ENCODE peak calls at places on chromosomes 1 and 21, in eight cellular contexts. One of them, this sample, is unnamed.
A peak's percentile ranks its signal among the peaks of the same experiment; 100 is the strongest.

GRCh38 chr1:73943270-73943669 is 254.7 kb downstream of the LRRIQ3 start:
- DNase-seq in GM23338: peak; percentile 58
- DNase-seq in PC-9: no peak
- DNase-seq in Karpas-422: no peak
- DNase-seq in PC-3: peak; percentile 3
- DNase-seq in HCT116: no peak
- DNase-seq in OCI-LY7: no peak
- DNase-seq in GM23248: no peak
- DNase-seq in this sample: no peak

GRCh38 chr1:22428672-22429071 is 23.0 kb upstream of the ZBTB40 start:
- DNase-seq in GM23338: peak; percentile 86
- DNase-seq in PC-9: peak; percentile 72
- DNase-seq in Karpas-422: peak; percentile 81
- DNase-seq in PC-3: peak; percentile 70
- DNase-seq in HCT116: peak; percentile 69
- DNase-seq in OCI-LY7: peak; percentile 88
- DNase-seq in GM23248: peak; percentile 62
- DNase-seq in this sample: peak; percentile 69

GRCh38 chr1:9302745-9303524 is 10.2 kb downstream of the SPSB1 start:
- DNase-seq in GM23338: no peak
- DNase-seq in PC-9: peak; percentile 83
- DNase-seq in Karpas-422: no peak
- DNase-seq in PC-3: peak; percentile 91
- DNase-seq in HCT116: peak; percentile 75
- DNase-seq in OCI-LY7: peak; percentile 42
- DNase-seq in GM23248: peak; percentile 95
- DNase-seq in this sample: no peak

GRCh38 chr1:154154534-154155181 is at the start of gene NUP210L:
- DNase-seq in GM23338: peak; percentile 91
- DNase-seq in PC-9: no peak
- DNase-seq in Karpas-422: no peak
- DNase-seq in PC-3: no peak
- DNase-seq in HCT116: no peak
- DNase-seq in OCI-LY7: no peak
- DNase-seq in GM23248: peak; percentile 36
- DNase-seq in this sample: no peak

GRCh38 chr1:228141871-228142615 is 2.0 kb downstream of the GUK1 start:
- DNase-seq in GM23338: no peak
- DNase-seq in PC-9: no peak
- DNase-seq in Karpas-422: no peak
- DNase-seq in PC-3: peak; percentile 71
- DNase-seq in HCT116: no peak
- DNase-seq in OCI-LY7: peak; percentile 66
- DNase-seq in GM23248: no peak
- DNase-seq in this sample: no peak

GRCh38 chr1:173297798-173298391 is 90.8 kb upstream of the TNFSF4 start:
- DNase-seq in GM23338: no peak
- DNase-seq in PC-9: no peak
- DNase-seq in Karpas-422: no peak
- DNase-seq in PC-3: no peak
- DNase-seq in HCT116: no peak
- DNase-seq in OCI-LY7: no peak
- DNase-seq in GM23248: no peak
- DNase-seq in this sample: no peak

GRCh38 chr1:203471841-203472240 is 3.8 kb upstream of the PRELP start:
- DNase-seq in GM23338: no peak
- DNase-seq in PC-9: no peak
- DNase-seq in Karpas-422: no peak
- DNase-seq in PC-3: no peak
- DNase-seq in HCT116: no peak
- DNase-seq in OCI-LY7: no peak
- DNase-seq in GM23248: no peak
- DNase-seq in this sample: no peak

GRCh38 chr1:9767964-9768668 is 55.6 kb downstream of the CLSTN1 start:
- DNase-seq in GM23338: peak; percentile 57
- DNase-seq in PC-9: no peak
- DNase-seq in Karpas-422: peak; percentile 81
- DNase-seq in PC-3: no peak
- DNase-seq in HCT116: peak; percentile 21
- DNase-seq in OCI-LY7: peak; percentile 24
- DNase-seq in GM23248: no peak
- DNase-seq in this sample: no peak

GRCh38 chr1:94883688-94884087 is 43.2 kb downstream of the CNN3 start:
- DNase-seq in GM23338: no peak
- DNase-seq in PC-9: no peak
- DNase-seq in Karpas-422: no peak
- DNase-seq in PC-3: no peak
- DNase-seq in HCT116: no peak
- DNase-seq in OCI-LY7: no peak
- DNase-seq in GM23248: peak; percentile 78
- DNase-seq in this sample: peak; percentile 6

GRCh38 chr1:78491311-78492071 is 717 bp downstream of the PTGFR start:
- DNase-seq in GM23338: peak; percentile 66
- DNase-seq in PC-9: no peak
- DNase-seq in Karpas-422: no peak
- DNase-seq in PC-3: peak; percentile 58
- DNase-seq in HCT116: no peak
- DNase-seq in OCI-LY7: no peak
- DNase-seq in GM23248: peak; percentile 77
- DNase-seq in this sample: no peak

GRCh38 chr21:36725793-36726386 is 27.0 kb downstream of the SIM2 start:
- DNase-seq in GM23338: no peak
- DNase-seq in PC-9: no peak
- DNase-seq in Karpas-422: no peak
- DNase-seq in PC-3: no peak
- DNase-seq in HCT116: no peak
- DNase-seq in OCI-LY7: no peak
- DNase-seq in GM23248: no peak
- DNase-seq in this sample: no peak

GRCh38 chr1:213905315-213905714 is 82.5 kb upstream of the PROX1 start:
- DNase-seq in GM23338: no peak
- DNase-seq in PC-9: no peak
- DNase-seq in Karpas-422: no peak
- DNase-seq in PC-3: no peak
- DNase-seq in HCT116: no peak
- DNase-seq in OCI-LY7: no peak
- DNase-seq in GM23248: no peak
- DNase-seq in this sample: no peak

GRCh38 chr1:109198745-109199144 is 15.0 kb upstream of the SARS1 start:
- DNase-seq in GM23338: no peak
- DNase-seq in PC-9: no peak
- DNase-seq in Karpas-422: no peak
- DNase-seq in PC-3: no peak
- DNase-seq in HCT116: no peak
- DNase-seq in OCI-LY7: no peak
- DNase-seq in GM23248: peak; percentile 36
- DNase-seq in this sample: no peak

GRCh38 chr21:29342394-29342957 is 43.8 kb downstream of the BACH1 start:
- DNase-seq in GM23338: no peak
- DNase-seq in PC-9: peak; percentile 37
- DNase-seq in Karpas-422: no peak
- DNase-seq in PC-3: peak; percentile 96
- DNase-seq in HCT116: no peak
- DNase-seq in OCI-LY7: no peak
- DNase-seq in GM23248: peak; percentile 94
- DNase-seq in this sample: no peak

GRCh38 chr1:47031059-47031458 is 7.6 kb downstream of the CYP4X1 start:
- DNase-seq in GM23338: no peak
- DNase-seq in PC-9: peak; percentile 76
- DNase-seq in Karpas-422: no peak
- DNase-seq in PC-3: peak; percentile 79
- DNase-seq in HCT116: no peak
- DNase-seq in OCI-LY7: no peak
- DNase-seq in GM23248: peak; percentile 17
- DNase-seq in this sample: no peak

GRCh38 chr1:152533327-152533938 is 19.2 kb downstream of the CRCT1 start:
- DNase-seq in GM23338: peak; percentile 92
- DNase-seq in PC-9: no peak
- DNase-seq in Karpas-422: peak; percentile 77
- DNase-seq in PC-3: peak; percentile 87
- DNase-seq in HCT116: peak; percentile 56
- DNase-seq in OCI-LY7: peak; percentile 24
- DNase-seq in GM23248: peak; percentile 66
- DNase-seq in this sample: peak; percentile 56

GRCh38 chr1:31183927-31184554 is 55.6 kb downstream of the NKAIN1 start:
- DNase-seq in GM23338: peak; percentile 90
- DNase-seq in PC-9: no peak
- DNase-seq in Karpas-422: peak; percentile 78
- DNase-seq in PC-3: peak; percentile 66
- DNase-seq in HCT116: peak; percentile 27
- DNase-seq in OCI-LY7: peak; percentile 64
- DNase-seq in GM23248: peak; percentile 43
- DNase-seq in this sample: peak; percentile 40

GRCh38 chr21:31220567-31220966 is 123.5 kb downstream of the TIAM1 start:
- DNase-seq in GM23338: no peak
- DNase-seq in PC-9: no peak
- DNase-seq in Karpas-422: no peak
- DNase-seq in PC-3: peak; percentile 72
- DNase-seq in HCT116: no peak
- DNase-seq in OCI-LY7: no peak
- DNase-seq in GM23248: peak; percentile 90
- DNase-seq in this sample: no peak

GRCh38 chr21:21463456-21463855 is 465.2 kb downstream of the NCAM2 start:
- DNase-seq in GM23338: peak; percentile 4
- DNase-seq in PC-9: no peak
- DNase-seq in Karpas-422: no peak
- DNase-seq in PC-3: no peak
- DNase-seq in HCT116: no peak
- DNase-seq in OCI-LY7: no peak
- DNase-seq in GM23248: no peak
- DNase-seq in this sample: peak; percentile 10

GRCh38 chr21:46461909-46462308 is 3.2 kb downstream of the DIP2A start:
- DNase-seq in GM23338: no peak
- DNase-seq in PC-9: no peak
- DNase-seq in Karpas-422: no peak
- DNase-seq in PC-3: no peak
- DNase-seq in HCT116: no peak
- DNase-seq in OCI-LY7: no peak
- DNase-seq in GM23248: no peak
- DNase-seq in this sample: no peak

GRCh38 chr1:10210841-10211804 is 753 bp downstream of the KIF1B start:
- DNase-seq in GM23338: peak; percentile 77
- DNase-seq in PC-9: peak; percentile 78
- DNase-seq in Karpas-422: no peak
- DNase-seq in PC-3: peak; percentile 90
- DNase-seq in HCT116: peak; percentile 61
- DNase-seq in OCI-LY7: no peak
- DNase-seq in GM23248: peak; percentile 99
- DNase-seq in this sample: no peak

GRCh38 chr1:170770254-170770653 is 106.3 kb downstream of the PRRX1 start:
- DNase-seq in GM23338: no peak
- DNase-seq in PC-9: no peak
- DNase-seq in Karpas-422: no peak
- DNase-seq in PC-3: no peak
- DNase-seq in HCT116: no peak
- DNase-seq in OCI-LY7: no peak
- DNase-seq in GM23248: no peak
- DNase-seq in this sample: no peak
- H3K9me2 ChIP-seq in GM23338: no peaks in the 10 kb centered on the region
- H3K9me2 ChIP-seq in PC-9: no peaks in the 10 kb centered on the region
- H3K9me2 ChIP-seq in Karpas-422: no peaks in the 10 kb centered on the region
- H3K9me2 ChIP-seq in PC-3: no peaks in the 10 kb centered on the region
- H3K9me2 ChIP-seq in HCT116: no peaks in the 10 kb centered on the region
- H3K9me2 ChIP-seq in OCI-LY7: no peaks in the 10 kb centered on the region
- H3K9me2 ChIP-seq in GM23248: no peaks in the 10 kb centered on the region
- H3K9me2 ChIP-seq in this sample: no peaks in the 10 kb centered on the region

GRCh38 chr1:194466706-194467105 is 1280.3 kb upstream of the B3GALT2 start:
- DNase-seq in GM23338: peak; percentile 39
- DNase-seq in PC-9: no peak
- DNase-seq in Karpas-422: no peak
- DNase-seq in PC-3: peak; percentile 22
- DNase-seq in HCT116: no peak
- DNase-seq in OCI-LY7: no peak
- DNase-seq in GM23248: no peak
- DNase-seq in this sample: no peak
- H3K9me2 ChIP-seq in GM23338: no peaks in the 10 kb centered on the region
- H3K9me2 ChIP-seq in PC-9: no peaks in the 10 kb centered on the region
- H3K9me2 ChIP-seq in Karpas-422: no peaks in the 10 kb centered on the region
- H3K9me2 ChIP-seq in PC-3: no peaks in the 10 kb centered on the region
- H3K9me2 ChIP-seq in HCT116: no peaks in the 10 kb centered on the region
- H3K9me2 ChIP-seq in OCI-LY7: no peaks in the 10 kb centered on the region
- H3K9me2 ChIP-seq in GM23248: no peaks in the 10 kb centered on the region
- H3K9me2 ChIP-seq in this sample: no peaks in the 10 kb centered on the region

GRCh38 chr1:183719289-183719688 is 66.2 kb upstream of the APOBEC4 start:
- DNase-seq in GM23338: no peak
- DNase-seq in PC-9: peak; percentile 75
- DNase-seq in Karpas-422: no peak
- DNase-seq in PC-3: peak; percentile 43
- DNase-seq in HCT116: no peak
- DNase-seq in OCI-LY7: no peak
- DNase-seq in GM23248: no peak
- DNase-seq in this sample: no peak

GRCh38 chr1:183723571-183723970 is 70.5 kb upstream of the APOBEC4 start:
- DNase-seq in GM23338: no peak
- DNase-seq in PC-9: no peak
- DNase-seq in Karpas-422: no peak
- DNase-seq in PC-3: no peak
- DNase-seq in HCT116: no peak
- DNase-seq in OCI-LY7: no peak
- DNase-seq in GM23248: no peak
- DNase-seq in this sample: no peak

GRCh38 chr1:183724350-183725042 is 71.4 kb upstream of the APOBEC4 start:
- DNase-seq in GM23338: no peak
- DNase-seq in PC-9: no peak
- DNase-seq in Karpas-422: no peak
- DNase-seq in PC-3: no peak
- DNase-seq in HCT116: no peak
- DNase-seq in OCI-LY7: no peak
- DNase-seq in GM23248: no peak
- DNase-seq in this sample: no peak

GRCh38 chr1:183719976-183720497 is 66.9 kb upstream of the APOBEC4 start:
- DNase-seq in GM23338: no peak
- DNase-seq in PC-9: peak; percentile 42
- DNase-seq in Karpas-422: no peak
- DNase-seq in PC-3: no peak
- DNase-seq in HCT116: no peak
- DNase-seq in OCI-LY7: no peak
- DNase-seq in GM23248: peak; percentile 39
- DNase-seq in this sample: no peak

DNA sequence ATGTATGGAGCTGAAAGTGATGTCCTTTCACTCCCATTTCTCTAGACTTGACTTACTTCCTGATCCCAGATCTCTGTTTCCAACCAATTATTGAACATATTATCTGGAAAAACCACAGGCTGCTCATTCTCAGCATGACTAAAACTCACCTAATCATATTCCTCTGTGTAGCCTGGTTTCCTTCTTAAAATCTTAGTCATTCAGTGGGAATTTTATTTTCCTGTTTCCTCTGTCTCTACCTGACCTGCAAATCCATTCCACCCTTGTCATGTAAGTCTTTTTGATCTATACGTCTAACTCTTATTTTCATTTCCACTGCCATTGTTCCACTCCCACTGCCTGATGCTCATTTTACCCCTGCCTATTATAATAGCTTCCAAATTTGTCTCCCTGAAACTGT is 67.9 kb upstream of the APOBEC4 start:
- DNase-seq in GM23338: no peak
- DNase-seq in PC-9: no peak
- DNase-seq in Karpas-422: no peak
- DNase-seq in PC-3: no peak
- DNase-seq in HCT116: no peak
- DNase-seq in OCI-LY7: no peak
- DNase-seq in GM23248: no peak
- DNase-seq in this sample: no peak
- H3K9me2 ChIP-seq in GM23338: peaks cover 3% of the 10 kb centered on the region
- H3K9me2 ChIP-seq in PC-9: no peaks in the 10 kb centered on the region
- H3K9me2 ChIP-seq in Karpas-422: no peaks in the 10 kb centered on the region
- H3K9me2 ChIP-seq in PC-3: no peaks in the 10 kb centered on the region
- H3K9me2 ChIP-seq in HCT116: no peaks in the 10 kb centered on the region
- H3K9me2 ChIP-seq in OCI-LY7: no peaks in the 10 kb centered on the region
- H3K9me2 ChIP-seq in GM23248: no peaks in the 10 kb centered on the region
- H3K9me2 ChIP-seq in this sample: no peaks in the 10 kb centered on the region

GRCh38 chr21:44920694-44921604 is at the start of gene ITGB2:
- DNase-seq in GM23338: peak; percentile 36
- DNase-seq in PC-9: no peak
- DNase-seq in Karpas-422: peak; percentile 97
- DNase-seq in PC-3: no peak
- DNase-seq in HCT116: no peak
- DNase-seq in OCI-LY7: peak; percentile 20
- DNase-seq in GM23248: no peak
- DNase-seq in this sample: no peak
- H3K9me2 ChIP-seq in GM23338: no peaks in the 10 kb centered on the region
- H3K9me2 ChIP-seq in PC-9: no peaks in the 10 kb centered on the region
- H3K9me2 ChIP-seq in Karpas-422: no peaks in the 10 kb centered on the region
- H3K9me2 ChIP-seq in PC-3: no peaks in the 10 kb centered on the region
- H3K9me2 ChIP-seq in HCT116: no peaks in the 10 kb centered on the region
- H3K9me2 ChIP-seq in OCI-LY7: no peaks in the 10 kb centered on the region
- H3K9me2 ChIP-seq in GM23248: no peaks in the 10 kb centered on the region
- H3K9me2 ChIP-seq in this sample: no peaks in the 10 kb centered on the region